ENCODE peak calls at places on chromosome 10, in nine cellular contexts. F, V, R, Y, Z, N, P, H and J are unnamed samples.

GRCh38 chr10:116264296-116264695 is 8.7 kb downstream of the GFRA1 start:
- DNase-seq in N (no peak), Y (no peak), P (no peak), H (no peak), Z (no peak), V (no peak), F (no peak), R (no peak), J (no peak)

GRCh38 chr10:50855015-50855414 is 30.4 kb downstream of the A1CF start:
- DNase-seq in V (no peak), Y (no peak), F (no peak), N (no peak), Z (no peak), H (no peak), P (no peak), R (no peak), J (no peak)

GRCh38 chr10:29588640-29589421 is 45.9 kb downstream of the SVIL start:
- DNase-seq in H (no peak), R (no peak), N (no peak), Z (no peak), V (no peak), P (no peak), F (peak), Y (no peak), J (no peak)

GRCh38 chr10:91613411-91614253 is 19.2 kb downstream of the PPP1R3C start:
- DNase-seq in H (no peak), Y (peak), P (no peak), F (peak), N (no peak), R (no peak), V (no peak), Z (no peak), J (no peak)

GRCh38 chr10:5078781-5079180 is 15.4 kb upstream of the AKR1C3 start:
- DNase-seq in H (no peak), P (no peak), V (no peak), R (no peak), N (no peak), Y (no peak), F (no peak), Z (no peak), J (no peak)

GRCh38 chr10:10765017-10765416 is 252.7 kb upstream of the CELF2 start:
- DNase-seq in V (no peak), P (no peak), Y (no peak), H (no peak), Z (no peak), R (no peak), N (no peak), F (no peak), J (no peak)

GRCh38 chr10:93445978-93446720 is 36.0 kb downstream of the MYOF start:
- DNase-seq in F (peak), V (no peak), Y (no peak), N (no peak), Z (no peak), R (no peak), P (no peak), H (no peak), J (no peak)

GRCh38 chr10:88088441-88089340 is 225.3 kb downstream of the PTEN start:
- DNase-seq in N (no peak), V (no peak), P (no peak), H (no peak), Y (no peak), F (no peak), R (no peak), Z (no peak), J (no peak)

GRCh38 chr10:129758591-129759021 is 205.5 kb downstream of the EBF3 start:
- DNase-seq in V (peak), H (no peak), P (no peak), F (no peak), N (no peak), Z (no peak), R (no peak), Y (no peak), J (peak)

GRCh38 chr10:31623466-31623865 is 304.4 kb downstream of the ZEB1 start:
- DNase-seq in F (peak), R (no peak), H (no peak), N (no peak), Y (peak), V (no peak), Z (no peak), P (no peak), J (peak)

GRCh38 chr10:49758249-49758930 is 3.7 kb downstream of the OGDHL start:
- DNase-seq in H (no peak), N (no peak), P (no peak), R (no peak), Y (no peak), F (no peak), Z (no peak), V (no peak), J (no peak)